ENCODE peak calls at places on chromosome 19, in eight cellular contexts. O, V, X, E, A, R, M and C are unnamed samples.

GRCh38 chr19:3603121-3603841 is 3.4 kb downstream of the TBXA2R start:
- DNase-seq in O (no peak), V (no peak), X (peak), E (no peak), A (peak), R (no peak), M (no peak), C (no peak)

GRCh38 chr19:4069331-4069959 is 2.7 kb upstream of the ZBTB7A start:
- DNase-seq in O (no peak), V (peak), X (no peak), E (no peak), A (no peak), R (no peak), M (no peak), C (peak)

GRCh38 chr19:17125728-17126677 is 50.4 kb downstream of the MYO9B start:
- DNase-seq in O (no peak), V (peak), X (peak), E (peak), A (peak), R (peak), M (peak), C (peak)

GRCh38 chr19:41323430-41324125 is 13.6 kb downstream of the CCDC97 start:
- DNase-seq in O (peak), V (no peak), X (peak), E (no peak), A (peak), R (no peak), M (no peak), C (peak)

GRCh38 chr19:49073514-49074378 is 1.2 kb upstream of the KCNA7 start:
- DNase-seq in O (peak), V (no peak), X (no peak), E (no peak), A (peak), R (no peak), M (no peak), C (no peak)

GRCh38 chr19:18183529-18183928 is 9.5 kb upstream of the MPV17L2 start:
- DNase-seq in O (no peak), V (no peak), X (no peak), E (no peak), A (no peak), R (no peak), M (no peak), C (peak)

GRCh38 chr19:2613507-2614295 is 88.8 kb downstream of the GNG7 start:
- DNase-seq in O (peak), V (peak), X (peak), E (peak), A (peak), R (no peak), M (no peak), C (no peak)

GRCh38 chr19:32230441-32230840 is 115.0 kb upstream of the ZNF507 start:
- DNase-seq in O (no peak), V (no peak), X (no peak), E (no peak), A (no peak), R (no peak), M (no peak), C (no peak)

GRCh38 chr19:44807652-44808462 is 1.0 kb upstream of the BCAM start:
- DNase-seq in O (peak), V (no peak), X (no peak), E (no peak), A (peak), R (no peak), M (peak), C (peak)

GRCh38 chr19:5665781-5666513 is 14.4 kb downstream of the MICOS13 start:
- DNase-seq in O (no peak), V (no peak), X (no peak), E (no peak), A (peak), R (no peak), M (no peak), C (no peak)

GRCh38 chr19:30882411-30883005 is 466.7 kb downstream of the TSHZ3 start:
- DNase-seq in O (no peak), V (no peak), X (peak), E (no peak), A (no peak), R (no peak), M (no peak), C (no peak)